ENCODE peak calls at places on chromosomes 2 and 18, in six cellular contexts. B is H1, Z is K562, Y is GM12878, T is HepG2, Q is GM12892. H is an unnamed sample.

GRCh38 chr2:193199322-193199721 is 1004.6 kb upstream of the TMEFF2 start:
- DNase-seq in T (no peak), Z (peak; percentile 34), Y (no peak), Q (no peak), B (no peak), H (no peak)

GRCh38 chr2:240467149-240467642 is 31.7 kb downstream of the GPC1 start:
- DNase-seq in Q (peak; percentile 13), B (no peak), Z (no peak), Y (no peak), T (no peak), H (no peak)

GRCh38 chr18:60910534-60910933 is 422.7 kb upstream of the CDH20 start:
- DNase-seq in Q (no peak), Z (no peak), B (no peak), T (no peak), Y (no peak), H (no peak)

GRCh38 chr2:202339052-202339870 is 36.9 kb upstream of the BMPR2 start:
- DNase-seq in T (peak; percentile 87), Z (no peak), Y (no peak), Q (no peak), B (no peak), H (no peak)

GRCh38 chr18:59051470-59052165 is 88.1 kb upstream of the SEC11C start:
- DNase-seq in Q (no peak), Z (no peak), Y (no peak), T (no peak), B (no peak), H (no peak)

GRCh38 chr2:162196611-162197010 is 44.6 kb upstream of the GCG start:
- DNase-seq in Y (no peak), Q (no peak), Z (no peak), T (no peak), B (no peak), H (no peak)

GRCh38 chr18:57475408-57475807 is 40.2 kb downstream of the ONECUT2 start:
- DNase-seq in Y (no peak), T (no peak), Z (no peak), Q (no peak), B (no peak), H (no peak)

GRCh38 chr2:38074775-38075435 is 1.0 kb downstream of the CYP1B1 start:
- DNase-seq in Y (no peak), Q (no peak), B (no peak), Z (no peak), T (no peak), H (no peak)

GRCh38 chr18:2900742-2901404 is 54.1 kb downstream of the EMILIN2 start:
- DNase-seq in B (no peak), T (no peak), Z (no peak), Q (no peak), Y (no peak), H (no peak)

GRCh38 chr18:2905802-2906521 is 59.2 kb downstream of the EMILIN2 start:
- DNase-seq in T (peak; percentile 44), B (no peak), Z (no peak), Y (no peak), Q (peak; percentile 51), H (peak; percentile 70)

GRCh38 chr18:2902327-2902726 is 55.5 kb downstream of the EMILIN2 start:
- DNase-seq in Y (no peak), Q (no peak), Z (no peak), B (no peak), T (no peak), H (no peak)

GRCh38 chr18:2901405-2901989 is 54.7 kb downstream of the EMILIN2 start:
- DNase-seq in B (no peak), T (no peak), Z (no peak), Q (no peak), Y (no peak), H (no peak)

GRCh38 chr18:2903006-2903405 is 56.2 kb downstream of the EMILIN2 start:
- DNase-seq in B (no peak), Z (peak; percentile 53), T (no peak), Q (no peak), Y (no peak), H (no peak)
- TF ChIP-seq POLR2A in B (no peak), Z (no peak), T (no peak), Q (no peak), Y (no peak), H (no peak)

GRCh38 chr2:235960011-235960715 is 208.0 kb downstream of the GBX2 start:
- DNase-seq in Y (no peak), T (no peak), Z (no peak), Q (no peak), B (no peak), H (no peak)
- TF ChIP-seq TAF1 in Y (no peak), T (no peak), Z (no peak), Q (no peak), B (no peak), H (no peak)

GRCh38 chr18:22282311-22283235 is 113.2 kb downstream of the GATA6 start:
- DNase-seq in Q (no peak), B (no peak), T (peak; percentile 86), Z (no peak), Y (no peak), H (no peak)
- TF ChIP-seq POLR2A in Q (no peak), B (no peak), T (no peak), Z (no peak), Y (no peak), H (no peak)

DNA sequence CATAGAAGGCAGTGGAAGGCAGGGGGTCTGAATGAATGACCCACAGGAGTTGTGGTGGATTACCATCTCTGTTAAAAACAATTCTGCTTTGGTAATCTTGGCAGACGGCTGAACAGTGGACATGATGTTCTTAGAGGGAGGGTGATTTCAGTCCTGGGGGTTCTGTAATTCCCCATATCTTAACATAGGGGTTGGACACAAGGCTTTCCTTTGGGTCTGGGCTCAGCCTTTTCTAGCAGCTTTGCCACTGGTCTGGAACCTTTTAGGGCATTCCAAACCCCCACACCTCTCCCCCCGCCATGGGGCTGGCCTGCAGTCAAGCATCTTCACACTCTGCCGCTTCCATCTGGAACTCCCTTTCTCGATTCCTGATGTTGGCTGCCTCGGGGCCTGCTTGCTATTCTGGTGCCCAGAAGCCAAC is 50.3 kb downstream of the RPL37A start:
- DNase-seq in Z (no peak), Y (no peak), B (no peak), T (no peak), Q (no peak), H (no peak)
- TF ChIP-seq TAF1 in Z (no peak), Y (no peak), B (no peak), T (no peak), Q (no peak), H (no peak)

DNA sequence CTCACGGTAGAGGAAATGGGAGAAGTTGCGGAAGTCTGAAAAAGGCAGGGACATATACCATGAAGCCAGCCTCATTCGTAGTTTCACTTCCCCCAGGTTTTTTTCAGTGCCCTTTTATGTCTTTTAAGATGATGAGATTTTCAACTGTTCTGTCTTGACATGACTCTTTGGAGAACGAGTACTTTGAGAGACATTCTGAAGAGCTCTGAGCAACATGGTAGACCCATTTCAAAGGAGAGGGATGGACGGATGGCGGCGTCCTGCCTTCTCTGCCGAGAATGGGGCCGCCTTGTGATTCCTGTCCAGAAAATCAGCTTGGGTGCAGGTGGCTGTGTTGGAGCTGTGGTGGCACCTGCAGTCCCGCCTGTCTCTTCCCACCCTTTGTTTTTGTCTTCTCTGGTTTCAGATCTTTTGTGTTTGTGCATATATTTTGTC is 41.7 kb downstream of the SH3BP4 start:
- DNase-seq in B (no peak), T (no peak), Y (no peak), Z (no peak), Q (no peak), H (no peak)
- TF ChIP-seq POLR2A in B (no peak), T (no peak), Y (no peak), Z (no peak), Q (no peak), H (no peak)

GRCh38 chr18:3118195-3119010 is 101.4 kb downstream of the MYOM1 start:
- DNase-seq in B (no peak), Q (no peak), T (peak; percentile 32), Z (no peak), Y (no peak), H (no peak)
- TF ChIP-seq TAF1 in B (no peak), Q (no peak), T (no peak), Z (no peak), Y (no peak), H (no peak)

GRCh38 chr2:191637182-191638078 is 40.5 kb upstream of the NABP1 start:
- DNase-seq in Q (no peak), Z (peak; percentile 72), T (peak; percentile 95), Y (no peak), B (no peak), H (no peak)
- TF ChIP-seq POLR2A in Q (no peak), Z (no peak), T (no peak), Y (no peak), B (no peak), H (no peak)

GRCh38 chr2:238914648-238915015 is 66.7 kb downstream of the TWIST2 start:
- DNase-seq in Q (no peak), Z (no peak), T (no peak), Y (no peak), B (no peak), H (no peak)

GRCh38 chr2:238911376-238912227 is 63.7 kb downstream of the TWIST2 start:
- DNase-seq in Q (no peak), Y (no peak), T (no peak), B (no peak), Z (no peak), H (no peak)

GRCh38 chr2:238912228-238912915 is 64.5 kb downstream of the TWIST2 start:
- DNase-seq in B (no peak), T (no peak), Y (no peak), Q (no peak), Z (no peak), H (no peak)

GRCh38 chr2:238913931-238914647 is 66.2 kb downstream of the TWIST2 start:
- DNase-seq in Q (no peak), T (no peak), Y (no peak), B (no peak), Z (no peak), H (no peak)

DNA sequence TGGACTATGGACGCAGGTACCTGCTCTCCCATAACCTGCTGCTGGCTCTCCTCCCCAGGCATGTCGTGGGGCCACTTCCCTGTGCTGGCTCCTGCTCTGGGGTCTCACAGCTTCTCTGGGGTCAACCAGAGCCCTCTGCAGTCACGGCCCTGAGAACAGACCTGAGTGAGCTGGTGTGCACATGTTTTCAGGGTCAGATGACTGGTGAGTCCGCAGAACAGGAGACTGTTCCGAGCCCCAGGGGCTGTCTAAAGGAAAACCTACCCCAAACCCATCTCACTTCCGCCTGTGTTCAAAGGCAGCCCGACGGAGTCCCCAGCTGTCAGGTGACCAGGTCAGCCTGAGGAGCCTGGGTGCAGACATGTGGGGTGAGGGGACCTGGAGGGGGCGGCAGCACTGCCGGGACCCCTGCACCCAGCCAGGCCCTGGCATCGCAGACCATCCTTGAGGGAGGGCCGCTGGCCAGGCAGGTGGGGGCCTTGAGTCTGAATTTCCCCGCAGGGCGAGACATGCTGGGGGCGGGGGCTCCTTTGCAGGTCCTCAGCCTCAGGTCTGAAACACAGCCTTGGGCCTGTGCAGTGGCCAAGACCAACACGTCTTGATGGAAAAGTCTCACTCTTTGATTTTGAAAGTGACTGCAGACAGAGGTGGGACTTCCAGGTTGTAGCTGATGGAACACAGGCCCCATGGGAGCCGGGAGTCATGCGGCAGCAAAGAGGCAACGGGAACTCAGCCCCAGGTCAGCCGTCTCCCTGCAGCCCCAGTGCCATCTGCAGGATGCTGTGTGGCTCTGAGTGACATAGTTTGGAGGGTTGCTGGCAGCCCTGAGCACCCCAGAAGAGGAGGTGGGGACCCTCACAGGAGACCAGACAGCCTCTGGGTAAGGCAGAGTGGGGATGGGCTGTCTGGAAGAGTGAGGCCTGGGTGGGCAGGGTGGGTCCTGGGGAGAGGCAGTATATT is 65.3 kb downstream of the TWIST2 start:
- DNase-seq in Y (no peak), B (no peak), T (no peak), Z (no peak), Q (no peak), H (no peak)
- TF ChIP-seq TAF1 in Y (no peak), B (no peak), T (no peak), Z (no peak), Q (no peak), H (no peak)

H was measured in GM12891.